ENCODE peak calls at places on chromosomes 3 and 15, in eight cellular contexts. H is heart right ventricle; R is CD4-positive, CD25-positive, alpha-beta regulatory T cell; I is GM23248; Q is CD8-positive, alpha-beta T cell; K is stomach; B is A549; M is ovary. O is an unnamed sample.

GRCh38 chr3:184260571-184261269 is 633 bp downstream of the CAMK2N2 start:
- DNase-seq in Q (no peak), B (no peak), H (no peak), K (no peak), I (peak; percentile 8), R (no peak), M (no peak), O (no peak)

GRCh38 chr3:124078978-124079911 is 87.3 kb upstream of the ROPN1 start:
- DNase-seq in R (peak; percentile 4), M (no peak), B (peak; percentile 35), H (no peak), I (peak; percentile 64), Q (no peak), K (no peak), O (no peak)

GRCh38 chr3:135513106-135514063 is 452.1 kb upstream of the PPP2R3A start:
- DNase-seq in B (peak; percentile 67), M (no peak), K (no peak), H (no peak), R (no peak), Q (no peak), I (peak; percentile 42), O (no peak)

GRCh38 chr3:78580691-78581090 is 1187.1 kb downstream of the ROBO1 start:
- DNase-seq in R (no peak), K (no peak), M (no peak), I (peak; percentile 15), B (no peak), H (no peak), Q (no peak), O (no peak)

GRCh38 chr3:182370949-182371348 is 422.4 kb upstream of the ATP11B start:
- DNase-seq in H (no peak), Q (no peak), M (no peak), R (no peak), K (no peak), I (no peak), B (no peak), O (no peak)

GRCh38 chr3:152396867-152397266 is 128.1 kb downstream of the MBNL1 start:
- DNase-seq in I (peak; percentile 25), Q (no peak), M (no peak), H (no peak), K (no peak), B (no peak), R (no peak), O (no peak)

GRCh38 chr3:9812870-9813483 is 2.9 kb downstream of the TTLL3 start:
- DNase-seq in H (no peak), M (no peak), K (no peak), R (no peak), I (no peak), Q (no peak), B (no peak), O (no peak)

GRCh38 chr15:99414755-99415731 is 150.7 kb upstream of the MEF2A start:
- DNase-seq in H (no peak), M (no peak), B (no peak), K (peak; percentile 21), Q (no peak), I (peak; percentile 41), R (no peak), O (no peak)

GRCh38 chr15:95930659-95931375 is 399.7 kb upstream of the NR2F2 start:
- DNase-seq in I (no peak), K (no peak), H (no peak), M (peak; percentile 62), R (no peak), Q (no peak), B (no peak), O (no peak)

GRCh38 chr3:164752814-164753213 is 325.5 kb downstream of the SI start:
- DNase-seq in K (no peak), I (no peak), M (no peak), R (no peak), B (no peak), Q (no peak), H (no peak), O (no peak)

GRCh38 chr3:169203631-169204550 is 459.6 kb downstream of the MECOM start:
- DNase-seq in Q (no peak), H (no peak), B (no peak), M (no peak), R (no peak), K (no peak), I (no peak), O (no peak)

GRCh38 chr3:52244061-52244628 is 1.4 kb upstream of the PPM1M start:
- DNase-seq in H (no peak), I (peak; percentile 85), M (peak; percentile 28), Q (peak; percentile 39), R (no peak), K (peak; percentile 42), B (no peak), O (peak; percentile 18)

GRCh38 chr15:87369269-87369668 is 887.3 kb downstream of the NTRK3 start:
- DNase-seq in K (no peak), H (no peak), M (no peak), Q (no peak), B (peak; percentile 47), I (peak; percentile 89), R (no peak), O (no peak)

GRCh38 chr15:56124391-56124790 is 119.3 kb downstream of the RFX7 start:
- DNase-seq in I (no peak), B (no peak), M (no peak), K (no peak), Q (no peak), R (no peak), H (no peak), O (no peak)

GRCh38 chr3:163572856-163573255 is 1505.4 kb downstream of the SI start:
- DNase-seq in I (no peak), K (no peak), H (no peak), B (no peak), M (no peak), R (no peak), Q (no peak), O (no peak)

GRCh38 chr15:74242296-74242929 is 6.3 kb downstream of the CCDC33 start:
- DNase-seq in H (no peak), B (peak; percentile 43), I (peak; percentile 71), M (no peak), R (no peak), Q (no peak), K (no peak), O (no peak)

GRCh38 chr3:14485981-14486380 is 54.2 kb downstream of the GRIP2 start:
- DNase-seq in B (no peak), R (no peak), M (peak; percentile 16), Q (no peak), H (no peak), I (no peak), K (no peak), O (no peak)

GRCh38 chr3:48561045-48561736 is 2.4 kb downstream of the UCN2 start:
- DNase-seq in Q (no peak), M (peak; percentile 77), H (peak; percentile 60), K (peak; percentile 45), I (peak; percentile 81), B (no peak), R (no peak), O (no peak)

GRCh38 chr3:133799794-133800585 is 5.6 kb upstream of the SRPRB start:
- DNase-seq in B (peak; percentile 7), H (no peak), K (no peak), M (no peak), Q (no peak), I (peak; percentile 57), R (no peak), O (no peak)

GRCh38 chr3:51173518-51174271 is 211.4 kb upstream of the MANF start:
- DNase-seq in K (no peak), R (no peak), M (no peak), B (no peak), Q (no peak), H (no peak), I (no peak), O (no peak)
- H3K9me3 ChIP-seq in K (peaks cover 36% of the 10 kb centered on the region), R (peaks cover 23% of the 10 kb centered on the region), M (peaks cover 7% of the 10 kb centered on the region), B (peaks cover 21% of the 10 kb centered on the region), Q (peaks cover 9% of the 10 kb centered on the region), H (peaks cover 17% of the 10 kb centered on the region), I (peaks cover 6% of the 10 kb centered on the region), O (peaks cover 8% of the 10 kb centered on the region)

DNA sequence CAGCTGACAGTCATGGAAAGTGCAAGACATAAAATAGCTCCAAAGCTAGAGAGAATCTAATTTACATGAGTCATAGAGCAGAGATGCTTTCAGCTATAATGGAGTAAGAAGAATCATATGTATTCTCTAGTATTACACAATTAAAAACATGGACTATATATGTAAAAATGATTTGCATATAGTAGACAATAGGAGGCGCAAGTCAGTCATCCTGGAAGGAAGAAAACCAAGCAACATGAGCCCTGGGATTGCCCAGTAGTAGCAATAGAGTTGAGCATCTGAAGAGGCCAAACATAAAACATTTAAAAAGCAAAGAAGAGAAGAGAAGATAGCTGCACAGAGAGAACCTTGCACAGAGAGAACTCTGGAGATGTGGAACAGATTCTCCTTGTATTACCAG is 455.0 kb downstream of the EPHA3 start:
- DNase-seq in Q (no peak), H (no peak), B (no peak), I (no peak), K (no peak), M (no peak), R (no peak), O (no peak)
- H3K9me3 ChIP-seq in Q (no peaks in the 10 kb centered on the region), H (no peaks in the 10 kb centered on the region), B (no peaks in the 10 kb centered on the region), I (no peaks in the 10 kb centered on the region), K (peaks cover 3% of the 10 kb centered on the region), M (no peaks in the 10 kb centered on the region), R (no peaks in the 10 kb centered on the region), O (no peaks in the 10 kb centered on the region)

DNA sequence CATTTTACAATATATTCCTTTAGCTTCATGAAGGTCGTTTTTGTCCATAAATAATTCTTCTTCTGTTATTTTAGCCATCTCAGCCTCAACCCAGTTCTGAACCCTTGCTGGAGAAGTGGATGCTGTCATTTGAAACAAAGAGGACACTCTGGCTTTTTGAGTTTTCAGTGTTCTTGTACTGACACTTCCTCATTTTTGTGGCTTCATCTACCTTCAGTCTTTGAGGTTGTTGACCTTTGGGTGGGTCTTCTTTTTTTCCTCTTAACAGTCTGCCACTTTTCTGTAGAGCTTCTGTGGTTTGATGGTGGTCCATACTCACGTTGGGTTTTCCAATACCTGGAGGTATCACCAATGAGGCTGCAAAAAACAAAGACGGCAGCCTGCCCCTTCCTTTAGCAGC is 650.9 kb downstream of the PDCD6IP start:
- DNase-seq in M (no peak), H (no peak), I (no peak), K (no peak), Q (no peak), R (no peak), B (no peak), O (no peak)
- H3K9me3 ChIP-seq in M (no peaks in the 10 kb centered on the region), H (no peaks in the 10 kb centered on the region), I (peaks cover 5% of the 10 kb centered on the region), K (peaks cover 19% of the 10 kb centered on the region), Q (no peaks in the 10 kb centered on the region), R (no peaks in the 10 kb centered on the region), B (no peaks in the 10 kb centered on the region), O (no peaks in the 10 kb centered on the region)

DNA sequence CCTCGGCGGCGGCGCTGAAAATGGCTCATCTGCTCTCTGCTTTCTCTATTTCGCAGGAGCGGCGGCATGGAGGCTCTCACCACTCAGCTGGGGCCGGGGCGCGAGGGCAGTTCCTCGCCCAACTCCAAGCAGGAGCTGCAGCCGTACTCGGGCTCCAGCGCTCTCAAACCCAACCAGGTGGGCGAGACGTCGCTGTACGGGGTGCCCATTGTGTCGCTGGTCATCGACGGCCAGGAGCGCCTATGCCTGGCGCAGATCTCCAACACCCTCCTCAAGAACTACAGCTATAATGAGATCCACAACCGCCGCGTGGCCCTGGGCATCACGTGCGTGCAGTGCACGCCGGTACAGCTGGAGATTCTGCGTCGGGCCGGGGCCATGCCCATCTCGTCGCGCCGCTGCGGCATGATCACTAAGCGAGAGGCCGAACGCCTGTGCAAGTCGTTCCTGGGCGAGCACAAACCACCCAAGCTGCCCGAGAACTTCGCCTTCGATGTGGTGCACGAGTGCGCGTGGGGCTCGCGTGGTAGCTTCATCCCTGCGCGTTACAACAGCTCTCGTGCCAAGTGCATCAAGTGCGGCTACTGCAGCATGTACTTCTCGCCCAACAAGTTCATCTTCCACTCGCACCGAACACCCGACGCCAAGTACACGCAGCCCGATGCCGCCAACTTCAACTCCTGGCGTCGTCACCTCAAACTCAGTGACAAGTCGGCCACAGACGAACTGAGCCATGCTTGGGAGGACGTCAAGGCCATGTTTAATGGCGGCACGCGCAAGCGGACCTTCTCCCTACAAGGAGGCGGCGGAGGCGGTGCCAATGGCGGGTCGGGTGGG is 789 bp downstream of the SKOR1 start:
- DNase-seq in K (no peak), B (peak; percentile 30), H (no peak), M (no peak), Q (no peak), R (peak; percentile 12), I (no peak), O (no peak)
- H3K9me3 ChIP-seq in K (no peaks in the 10 kb centered on the region), B (no peaks in the 10 kb centered on the region), H (no peaks in the 10 kb centered on the region), M (no peaks in the 10 kb centered on the region), Q (no peaks in the 10 kb centered on the region), R (no peaks in the 10 kb centered on the region), I (no peaks in the 10 kb centered on the region), O (no peaks in the 10 kb centered on the region)

O was measured in T-helper 17 cell.